ENCODE peak calls at places on chromosomes 2 and 18, in six cellular contexts. Q is AG10803, N is tibial nerve, E is kidney epithelial cell, G is epithelial cell of esophagus, Z is left lung. K is an unnamed sample.
A peak's percentile ranks its signal among the peaks of the same experiment; 100 is the strongest.

GRCh38 chr2:195356026-195356425 is 301.0 kb upstream of the SLC39A10 start:
- DNase-seq in Q (no peak), N (no peak), E (no peak), G (no peak), Z (no peak), K (no peak)

GRCh38 chr2:143193121-143193520 is 63.9 kb downstream of the ARHGAP15 start:
- DNase-seq in Q (no peak), N (no peak), E (no peak), G (no peak), Z (no peak), K (no peak)

GRCh38 chr2:54724560-54725342 is 1.3 kb downstream of the EML6 start:
- DNase-seq in Q (peak; percentile 3), N (no peak), E (no peak), G (peak; percentile 24), Z (no peak), K (no peak)

GRCh38 chr2:109707281-109708147 is 86.6 kb upstream of the RGPD5 start:
- DNase-seq in Q (no peak), N (no peak), E (no peak), G (no peak), Z (peak; percentile 25), K (no peak)

GRCh38 chr2:86382108-86382507 is 44.7 kb upstream of the REEP1 start:
- DNase-seq in Q (no peak), N (no peak), E (no peak), G (no peak), Z (no peak), K (no peak)

GRCh38 chr2:173457366-173457765 is 102.7 kb downstream of the CDCA7 start:
- DNase-seq in Q (no peak), N (no peak), E (no peak), G (no peak), Z (no peak), K (no peak)

GRCh38 chr2:182952741-182953450 is 85.4 kb downstream of the NCKAP1 start:
- DNase-seq in Q (peak; percentile 50), N (no peak), E (no peak), G (peak; percentile 82), Z (no peak), K (no peak)

GRCh38 chr2:167510071-167510759 is 621.9 kb downstream of the XIRP2 start:
- DNase-seq in Q (no peak), N (no peak), E (no peak), G (peak; percentile 57), Z (no peak), K (no peak)

GRCh38 chr2:121146630-121147029 is 138.4 kb downstream of the TFCP2L1 start:
- DNase-seq in Q (no peak), N (no peak), E (no peak), G (no peak), Z (no peak), K (no peak)

GRCh38 chr2:58767833-58768726 is 527.0 kb upstream of the FANCL start:
- DNase-seq in Q (no peak), N (no peak), E (no peak), G (no peak), Z (no peak), K (no peak)

GRCh38 chr2:128324897-128325410 is 6.3 kb upstream of the HS6ST1 start:
- DNase-seq in Q (no peak), N (no peak), E (no peak), G (no peak), Z (no peak), K (no peak)

DNA sequence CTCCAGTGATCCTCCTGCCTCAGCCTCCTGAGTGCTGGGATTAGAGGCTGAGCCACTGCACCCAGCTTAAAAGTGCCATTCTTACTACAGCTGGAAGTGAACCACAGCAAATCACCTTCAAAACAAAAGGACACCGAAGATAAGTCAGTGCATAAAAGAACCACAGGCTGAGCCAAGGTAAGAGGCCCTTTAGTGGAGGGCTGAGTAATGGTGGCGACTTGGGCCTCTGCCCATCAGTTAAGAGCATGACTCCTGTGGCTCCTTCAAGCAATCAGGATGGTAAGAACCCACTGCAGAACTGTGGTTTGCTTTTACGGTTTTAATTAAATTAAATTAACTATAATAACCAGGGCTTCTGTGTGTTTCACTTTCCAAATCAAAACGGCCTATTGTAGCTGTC is 75.1 kb downstream of the CTAGE1 start:
- DNase-seq in Q (peak; percentile 47), N (no peak), E (peak; percentile 52), G (peak; percentile 23), Z (peak; percentile 71), K (peak; percentile 68)
- TF ChIP-seq CTCF in Q (no peak), N (no peak), E (no peak), G (no peak), Z (no peak), K (no peak)

GRCh38 chr18:22171839-22172582 is 2.6 kb downstream of the GATA6 start:
- DNase-seq in Q (no peak), N (no peak), E (no peak), G (peak; percentile 13), Z (no peak), K (no peak)
- H3K4me3 ChIP-seq in Q (peak overlapping the region; percentile 84), N (peak overlapping the region; percentile 82), E (peak overlapping the region; percentile 28), G (no peak overlapping the region), Z (peak overlapping the region; percentile 66), K (peak overlapping the region; percentile 59)

DNA sequence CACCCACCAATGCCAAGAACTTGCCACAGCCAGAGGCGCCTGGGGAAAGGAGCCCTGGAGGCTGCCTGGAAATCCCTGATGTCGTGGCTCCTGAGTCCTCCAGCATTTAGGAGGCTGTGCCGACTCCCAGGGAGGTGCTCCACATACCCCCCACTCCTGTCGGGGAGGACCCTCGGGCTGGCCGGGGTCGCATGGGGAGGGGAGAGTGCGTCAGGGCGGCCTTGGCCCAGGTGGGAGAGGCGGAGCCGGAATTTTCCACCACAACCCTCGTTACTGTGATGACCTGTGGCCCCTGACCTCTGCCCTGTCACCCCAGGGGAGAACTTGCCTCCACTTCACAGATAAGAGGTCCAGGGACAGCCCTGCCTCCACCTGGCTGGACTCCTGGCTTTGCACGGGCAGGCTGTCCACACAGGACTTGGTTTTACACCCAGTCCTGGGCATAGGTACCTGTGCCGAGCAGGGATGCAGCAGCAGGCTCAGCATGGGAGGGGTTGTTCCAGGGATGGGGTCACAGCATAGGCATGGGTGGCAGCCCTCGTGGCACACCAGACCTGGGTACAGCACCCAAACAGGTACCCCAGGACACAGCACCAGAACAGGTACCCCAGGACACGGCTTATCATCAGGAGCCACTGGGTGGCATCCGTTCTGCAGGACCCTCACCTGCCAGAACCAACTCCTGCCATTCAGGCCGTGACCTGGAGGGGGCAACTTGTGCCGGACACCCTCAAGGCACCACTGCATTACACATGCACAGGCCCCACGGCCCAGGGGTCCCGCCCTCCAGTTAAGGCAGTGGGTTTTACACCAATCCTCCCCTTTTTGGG is 12.3 kb upstream of the AGXT start:
- DNase-seq in Q (no peak), N (no peak), E (no peak), G (no peak), Z (no peak), K (no peak)
- TF ChIP-seq CTCF in Q (peak; percentile 15), N (no peak), E (peak; percentile 15), G (no peak), Z (no peak), K (peak; percentile 12)

DNA sequence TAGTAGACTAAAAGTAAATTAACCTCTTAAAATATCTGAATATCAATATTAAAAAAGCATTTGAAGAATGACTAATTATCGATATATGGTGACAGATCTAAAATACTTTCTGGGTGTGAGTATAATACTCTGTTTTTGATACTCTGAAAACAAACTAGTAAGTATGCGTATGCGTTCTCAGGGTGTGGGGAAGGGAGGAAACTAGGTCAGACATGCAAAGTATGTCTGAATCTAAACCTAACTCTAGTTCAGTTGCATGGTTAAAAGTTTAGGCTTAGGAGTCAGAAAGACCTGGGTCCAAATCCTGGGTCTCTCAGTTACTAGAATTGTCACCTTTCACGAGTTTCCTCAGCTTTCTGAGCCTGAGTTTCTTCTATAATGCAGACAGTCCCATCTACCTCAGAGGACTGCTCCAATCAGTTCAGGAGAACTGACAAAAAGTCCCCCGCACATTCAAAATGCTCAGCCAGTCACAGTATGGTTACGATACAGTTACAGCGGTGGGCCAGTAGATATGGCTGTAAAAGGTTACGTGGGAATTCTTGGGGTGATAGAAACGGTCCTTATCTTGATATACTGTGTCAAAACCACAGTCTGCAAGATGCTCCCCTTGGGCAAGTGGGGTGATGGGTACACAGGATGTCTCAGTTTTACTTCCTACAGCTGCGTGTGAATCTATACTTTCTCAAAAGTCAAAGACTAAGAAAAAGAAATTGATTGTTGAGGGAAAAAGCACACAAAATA is 29.2 kb downstream of the UNC50 start:
- DNase-seq in Q (no peak), N (no peak), E (no peak), G (no peak), Z (no peak), K (no peak)
- H3K4me3 ChIP-seq in Q (no peak overlapping the region), N (no peak overlapping the region), E (no peak overlapping the region), G (no peak overlapping the region), Z (no peak overlapping the region), K (no peak overlapping the region)

GRCh38 chr2:107932986-107933385 is 53.3 kb upstream of the SLC5A7 start:
- DNase-seq in Q (peak; percentile 8), N (no peak), E (no peak), G (peak; percentile 17), Z (no peak), K (no peak)
- TF ChIP-seq CTCF in Q (peak; percentile 51), N (no peak), E (peak; percentile 61), G (peak; percentile 60), Z (no peak), K (peak; percentile 51)

DNA sequence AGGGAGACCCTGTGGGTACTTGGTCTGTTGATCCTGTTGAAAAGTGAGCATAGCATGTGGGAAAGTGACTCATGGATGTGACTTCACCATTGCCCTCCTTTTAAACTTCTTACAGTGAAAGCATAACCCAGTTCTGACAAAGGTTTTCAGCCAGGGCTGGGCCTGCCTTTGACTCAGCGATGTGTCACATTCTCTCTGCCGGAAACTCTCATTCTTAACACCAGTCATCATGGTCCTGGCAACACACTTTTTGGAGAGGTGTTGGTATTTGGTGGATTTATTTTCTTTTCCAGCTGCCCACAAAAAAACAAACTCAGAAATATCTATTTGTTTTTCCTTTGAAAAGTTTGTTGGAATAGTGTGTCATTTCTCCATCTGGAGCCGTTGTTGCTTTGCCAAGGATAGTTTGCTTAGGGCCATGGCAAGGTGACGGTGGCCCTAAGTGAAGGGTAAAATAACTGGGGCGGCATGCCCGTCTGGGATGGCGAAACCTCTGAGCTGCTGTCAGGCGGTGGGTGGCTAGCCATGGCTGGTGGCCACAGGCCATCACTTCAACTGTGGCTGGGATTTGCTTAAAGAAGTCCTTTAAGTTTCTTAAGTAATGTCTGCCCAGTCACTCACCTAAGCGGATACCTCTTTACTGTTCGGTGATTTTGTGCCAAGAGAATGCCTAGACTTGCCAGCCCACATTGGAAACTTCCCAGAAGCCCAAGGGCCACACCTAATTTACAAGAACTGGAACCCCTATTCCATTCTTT is 123.3 kb downstream of the LTBP1 start:
- DNase-seq in Q (peak; percentile 96), N (no peak), E (peak; percentile 95), G (peak; percentile 99), Z (peak; percentile 42), K (peak; percentile 92)
- H3K4me3 ChIP-seq in Q (no peak overlapping the region), N (no peak overlapping the region), E (no peak overlapping the region), G (no peak overlapping the region), Z (no peak overlapping the region), K (no peak overlapping the region)

GRCh38 chr2:178756843-178757242 is 50.4 kb downstream of the TTN start:
- DNase-seq in Q (peak; percentile 49), N (no peak), E (no peak), G (peak; percentile 77), Z (no peak), K (no peak)

GRCh38 chr2:178761759-178762371 is 45.4 kb downstream of the TTN start:
- DNase-seq in Q (peak; percentile 32), N (no peak), E (peak; percentile 23), G (peak; percentile 73), Z (no peak), K (peak; percentile 10)

DNA sequence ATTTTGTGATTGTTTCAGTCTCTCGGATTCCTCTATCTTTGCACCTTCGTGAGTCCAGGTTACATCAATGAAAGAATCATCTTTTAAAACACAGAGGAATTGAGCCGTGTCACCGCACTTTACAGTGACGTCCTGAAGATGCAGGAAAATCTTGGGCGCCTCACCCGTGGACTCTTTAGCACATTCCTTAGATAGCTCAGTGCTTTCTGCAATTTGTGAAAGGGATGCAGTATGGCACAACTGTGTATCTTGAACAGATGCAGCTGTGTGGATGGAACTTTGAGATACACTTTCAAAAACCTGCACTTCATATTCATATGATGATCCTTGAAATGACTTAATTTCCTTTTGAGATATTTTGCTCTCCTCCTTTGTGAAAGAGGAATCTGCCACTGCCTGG is 50.9 kb downstream of the TTN start:
- DNase-seq in Q (peak; percentile 25), N (no peak), E (no peak), G (no peak), Z (no peak), K (no peak)
- TF ChIP-seq CTCF in Q (no peak), N (no peak), E (no peak), G (no peak), Z (no peak), K (no peak)

K was measured in retinal pigment epithelial cell.